ENCODE peak calls at places on chromosomes 1 and 21, in four cellular contexts. F is MG63, E is EL, U is brain microvascular endothelial cell. Z is an unnamed sample.

GRCh38 chr21:17818158-17819113 is 720 bp downstream of the C21orf91 start:
- DNase-seq in F (peak), E (peak), U (peak), Z (peak)

GRCh38 chr1:207084701-207085180 is 3.9 kb upstream of the C4BPB start:
- DNase-seq in E (peak), F (peak), U (peak), Z (peak)

GRCh38 chr1:46198026-46198826 is at the start of gene POMGNT1:
- DNase-seq in F (peak), E (peak), U (peak), Z (peak)

GRCh38 chr21:37631319-37632117 is 264.9 kb downstream of the DYRK1A start:
- DNase-seq in U (no peak), E (no peak), F (no peak), Z (no peak)

GRCh38 chr1:177947623-177948022 is 22.2 kb downstream of the SEC16B start:
- DNase-seq in E (no peak), F (no peak), U (no peak), Z (no peak)

GRCh38 chr1:77832889-77833288 is 53.4 kb downstream of the MIGA1 start:
- DNase-seq in U (peak), F (peak), E (peak), Z (peak)

GRCh38 chr1:172356620-172357019 is 63.9 kb upstream of the C1orf105 start:
- DNase-seq in F (peak), E (peak), U (peak), Z (peak)

GRCh38 chr1:219126267-219126862 is 47.3 kb upstream of the LYPLAL1 start:
- DNase-seq in E (peak), F (peak), U (no peak), Z (no peak)

GRCh38 chr1:228376262-228376628 is 30.4 kb downstream of the TRIM11 start:
- DNase-seq in U (no peak), F (no peak), E (no peak), Z (no peak)

GRCh38 chr1:52348704-52349301 is 17.2 kb downstream of the CC2D1B start:
- DNase-seq in U (peak), F (peak), E (peak), Z (peak)

GRCh38 chr1:62175568-62176179 is 19.0 kb upstream of the L1TD1 start:
- DNase-seq in U (peak), E (peak), F (no peak), Z (peak)

GRCh38 chr1:153538315-153538821 is 2.4 kb downstream of the S100A5 start:
- DNase-seq in F (no peak), U (no peak), E (peak), Z (no peak)

GRCh38 chr21:27365394-27365793 is 398.5 kb upstream of the ADAMTS5 start:
- DNase-seq in F (no peak), E (peak), U (no peak), Z (peak)

GRCh38 chr1:192877283-192877886 is 68.5 kb downstream of the RGS2 start:
- DNase-seq in F (no peak), U (peak), E (peak), Z (peak)

GRCh38 chr1:158016651-158017335 is 23.3 kb downstream of the KIRREL1 start:
- DNase-seq in F (no peak), U (no peak), E (no peak), Z (no peak)

GRCh38 chr21:16069713-16070112 is 339.9 kb downstream of the USP25 start:
- DNase-seq in U (no peak), F (no peak), E (no peak), Z (no peak)

GRCh38 chr1:240086726-240087125 is 5.0 kb upstream of the FMN2 start:
- DNase-seq in U (peak), F (no peak), E (peak), Z (no peak)

GRCh38 chr1:39761557-39762260 is 9.4 kb downstream of the OXCT2 start:
- DNase-seq in E (no peak), F (no peak), U (no peak), Z (no peak)

GRCh38 chr1:77015748-77016341 is 148.6 kb downstream of the ST6GALNAC5 start:
- DNase-seq in U (no peak), F (no peak), E (no peak), Z (no peak)

GRCh38 chr1:165512817-165513216 is 31.0 kb upstream of the LRRC52 start:
- DNase-seq in U (no peak), F (no peak), E (no peak), Z (no peak)

GRCh38 chr1:119909890-119910596 is 13.7 kb upstream of the ADAM30 start:
- DNase-seq in E (no peak), F (no peak), U (no peak), Z (no peak)

GRCh38 chr1:43522776-43523480 is 7.8 kb upstream of the PTPRF start:
- DNase-seq in F (peak), U (peak), E (peak), Z (peak)

GRCh38 chr1:246111570-246111969 is 395.5 kb downstream of the SMYD3 start:
- DNase-seq in F (no peak), E (no peak), U (no peak), Z (no peak)

GRCh38 chr1:113797472-113797871 is 14.8 kb downstream of the RSBN1 start:
- DNase-seq in U (no peak), E (no peak), F (no peak), Z (no peak)

GRCh38 chr1:32275424-32275823 is 16.5 kb upstream of the HDAC1 start:
- DNase-seq in U (no peak), E (no peak), F (no peak), Z (no peak)

GRCh38 chr1:214445201-214445600 is 106.2 kb downstream of the PTPN14 start:
- DNase-seq in U (no peak), F (no peak), E (peak), Z (no peak)

GRCh38 chr1:59879556-59879955 is 47.0 kb downstream of the CYP2J2 start:
- DNase-seq in F (peak), U (peak), E (peak), Z (peak)

GRCh38 chr1:233518344-233518743 is 95.6 kb upstream of the KCNK1 start:
- DNase-seq in U (no peak), F (no peak), E (peak), Z (peak)

GRCh38 chr1:167441222-167441621 is 77.1 kb downstream of the CD247 start:
- DNase-seq in F (no peak), E (no peak), U (no peak), Z (no peak)

GRCh38 chr1:29415861-29416260 is 179.5 kb downstream of the PTPRU start:
- DNase-seq in U (no peak), E (no peak), F (no peak), Z (no peak)

Z was measured in astrocyte of the spinal cord.